ENCODE peak calls at places on chromosomes 6 and 20, in seven cellular contexts. Z is endothelial cell of umbilical vein, V is prostate gland, T is H1, S is GM23338, J is breast epithelium, E is spleen. Y is an unnamed sample.

GRCh38 chr20:45987108-45987780 is 15.2 kb upstream of the ZNF335 start:
- DNase-seq in Z (peak; percentile 64), V (peak; percentile 38), T (peak; percentile 95), S (peak; percentile 92), J (no peak), E (peak; percentile 95), Y (peak; percentile 84)

GRCh38 chr6:79601020-79601609 is 30.0 kb upstream of the SH3BGRL2 start:
- DNase-seq in Z (peak; percentile 49), V (peak; percentile 27), T (no peak), S (no peak), J (no peak), E (no peak), Y (no peak)

GRCh38 chr6:134683783-134684765 is 265.8 kb downstream of the ALDH8A1 start:
- DNase-seq in Z (no peak), V (no peak), T (no peak), S (no peak), J (no peak), E (no peak), Y (no peak)

GRCh38 chr20:61965606-61966491 is 99.8 kb downstream of the TAF4 start:
- DNase-seq in Z (no peak), V (no peak), T (peak; percentile 77), S (peak; percentile 75), J (no peak), E (peak; percentile 54), Y (no peak)

GRCh38 chr6:106377061-106377540 is 16.6 kb downstream of the CRYBG1 start:
- DNase-seq in Z (peak; percentile 84), V (no peak), T (no peak), S (no peak), J (no peak), E (no peak), Y (no peak)

GRCh38 chr6:116902634-116903033 is 25.6 kb downstream of the RFX6 start:
- DNase-seq in Z (no peak), V (no peak), T (no peak), S (no peak), J (no peak), E (no peak), Y (no peak)

GRCh38 chr6:156013155-156013554 is 557.5 kb upstream of the NOX3 start:
- DNase-seq in Z (peak; percentile 50), V (no peak), T (no peak), S (no peak), J (peak; percentile 82), E (no peak), Y (no peak)

GRCh38 chr6:68559052-68559451 is 76.0 kb upstream of the ADGRB3 start:
- DNase-seq in Z (no peak), V (no peak), T (no peak), S (peak; percentile 61), J (no peak), E (no peak), Y (no peak)

GRCh38 chr20:36611625-36612024 is 6.0 kb downstream of the RAB5IF start:
- DNase-seq in Z (no peak), V (no peak), T (no peak), S (no peak), J (no peak), E (no peak), Y (no peak)

GRCh38 chr6:111852704-111853103 is 20.5 kb downstream of the FYN start:
- DNase-seq in Z (no peak), V (no peak), T (no peak), S (no peak), J (no peak), E (no peak), Y (no peak)

GRCh38 chr6:30730611-30731435 is 10.7 kb downstream of the TUBB start:
- DNase-seq in Z (peak; percentile 83), V (peak; percentile 79), T (peak; percentile 87), S (peak; percentile 94), J (peak; percentile 75), E (peak; percentile 93), Y (peak; percentile 91)

GRCh38 chr6:138404666-138405337 is 779 bp downstream of the HEBP2 start:
- DNase-seq in Z (peak; percentile 29), V (peak; percentile 28), T (peak; percentile 64), S (no peak), J (no peak), E (peak; percentile 90), Y (peak; percentile 84)

GRCh38 chr6:56101141-56101553 is 146.2 kb downstream of the COL21A1 start:
- DNase-seq in Z (no peak), V (no peak), T (no peak), S (no peak), J (no peak), E (no peak), Y (no peak)

GRCh38 chr6:163423696-163424095 is 9.2 kb downstream of the QKI start:
- DNase-seq in Z (no peak), V (no peak), T (no peak), S (no peak), J (no peak), E (no peak), Y (no peak)

GRCh38 chr20:43650997-43651525 is 15.9 kb upstream of the MYBL2 start:
- DNase-seq in Z (no peak), V (no peak), T (no peak), S (no peak), J (no peak), E (peak; percentile 6), Y (no peak)

GRCh38 chr20:61371501-61372150 is 119.6 kb downstream of the CDH4 start:
- DNase-seq in Z (no peak), V (no peak), T (no peak), S (no peak), J (no peak), E (peak; percentile 66), Y (no peak)

GRCh38 chr6:75460636-75461035 is 33.0 kb downstream of the FILIP1 start:
- DNase-seq in Z (peak; percentile 52), V (no peak), T (no peak), S (no peak), J (no peak), E (no peak), Y (no peak)

GRCh38 chr6:143174516-143174915 is 113.8 kb downstream of the AIG1 start:
- DNase-seq in Z (no peak), V (no peak), T (no peak), S (no peak), J (no peak), E (no peak), Y (no peak)
- TF ChIP-seq POLR2AphosphoS5 in Z (no peak), V (no peak), T (no peak), S (no peak), J (no peak), E (no peak), Y (no peak)

GRCh38 chr6:37083243-37084138 is 78.0 kb downstream of the FGD2 start:
- DNase-seq in Z (peak; percentile 16), V (peak; percentile 79), T (no peak), S (no peak), J (peak; percentile 83), E (peak; percentile 86), Y (peak; percentile 81)
- TF ChIP-seq POLR2AphosphoS5 in Z (no peak), V (peak; percentile 79), T (no peak), S (no peak), J (peak; percentile 76), E (peak; percentile 78), Y (peak; percentile 86)

DNA sequence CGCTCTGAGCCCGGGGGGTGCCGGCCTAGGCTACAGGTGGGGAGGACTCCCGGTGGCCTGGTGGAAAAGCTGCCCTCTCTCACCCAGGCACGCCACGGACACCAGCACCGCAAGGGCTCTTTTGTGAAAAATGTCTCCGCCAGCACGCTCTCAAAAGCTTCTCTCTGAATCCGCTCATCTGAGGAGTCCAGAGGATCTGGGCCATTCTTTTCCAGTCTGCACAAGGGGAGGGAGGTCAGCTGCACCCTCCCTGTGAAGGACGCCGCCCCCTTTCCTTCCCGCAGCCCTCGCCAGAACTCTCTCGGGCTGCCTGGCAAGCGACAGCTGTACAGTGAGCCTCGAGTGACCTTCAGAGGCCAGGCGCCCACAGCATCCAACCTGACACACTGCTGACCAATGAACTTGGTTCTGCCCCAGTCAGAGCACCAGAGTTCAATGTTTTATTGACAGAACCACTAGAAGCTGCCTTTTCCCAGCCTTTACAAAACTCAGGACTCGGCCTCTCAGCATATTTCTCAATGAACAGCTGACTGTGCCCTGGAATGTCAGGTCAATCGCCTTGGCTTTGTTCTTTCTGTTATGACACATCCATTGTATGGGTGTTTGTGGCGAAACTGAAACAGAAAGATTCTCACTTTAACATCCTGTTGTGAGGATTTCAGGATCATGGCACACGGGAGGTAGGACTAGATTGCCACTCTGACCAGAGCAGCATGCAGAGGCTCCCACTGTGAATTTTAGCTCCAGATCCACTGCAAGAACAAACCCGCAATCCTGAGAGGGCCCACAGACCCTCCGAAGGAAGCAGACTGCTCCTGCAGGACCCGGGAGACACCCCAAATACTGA is 26.7 kb downstream of the SERPINB9 start:
- DNase-seq in Z (peak; percentile 98), V (no peak), T (no peak), S (peak; percentile 70), J (peak; percentile 57), E (peak; percentile 89), Y (peak; percentile 59)
- TF ChIP-seq POLR2AphosphoS5 in Z (peak; percentile 71), V (peak; percentile 40), T (no peak), S (no peak), J (peak; percentile 45), E (peak; percentile 82), Y (peak; percentile 80)

GRCh38 chr6:36196880-36197548 is 470 bp downstream of the BRPF3 start:
- DNase-seq in Z (peak; percentile 98), V (peak; percentile 98), T (peak; percentile 100), S (peak; percentile 100), J (peak; percentile 96), E (peak; percentile 100), Y (peak; percentile 99)
- TF ChIP-seq POLR2AphosphoS5 in Z (peak; percentile 69), V (peak; percentile 70), T (peak; percentile 86), S (peak; percentile 84), J (no peak), E (peak; percentile 76), Y (no peak)

DNA sequence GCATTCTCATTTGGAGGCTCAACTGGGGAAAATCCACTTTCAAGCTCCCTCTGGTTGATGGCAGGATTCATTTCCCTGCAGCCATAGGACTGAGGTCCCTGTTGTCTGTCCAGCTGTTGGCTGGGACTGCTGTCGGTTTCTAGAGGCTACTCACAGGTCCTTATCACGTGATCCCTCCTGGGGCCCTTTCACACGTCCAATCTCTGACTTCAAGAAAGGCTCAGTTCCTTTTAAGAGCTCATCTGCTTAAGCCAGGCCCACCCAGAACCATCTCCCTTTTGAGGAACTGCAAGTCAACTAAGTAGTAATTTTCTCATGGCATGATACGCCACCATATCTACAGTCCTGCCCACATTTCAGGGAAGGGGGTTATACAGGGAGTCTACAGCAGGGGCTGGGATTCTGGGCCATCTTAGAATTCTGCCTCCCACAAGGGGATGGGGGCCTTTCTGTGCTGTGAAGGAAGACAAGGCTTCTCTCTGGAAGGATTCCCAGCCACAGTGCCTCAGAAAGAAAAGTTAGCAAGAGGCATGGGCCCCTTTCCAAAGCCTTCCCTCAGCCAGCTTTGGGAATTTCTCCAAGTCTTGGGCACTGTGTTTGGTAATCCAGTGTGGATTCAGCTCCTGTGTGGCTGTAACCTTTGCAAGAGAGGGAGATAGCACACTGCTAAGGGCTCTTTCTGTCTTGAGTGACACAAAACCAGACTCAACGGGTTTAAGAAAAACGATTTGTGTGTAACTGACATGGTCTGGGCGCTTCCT is 66.4 kb downstream of the CTCFL start:
- DNase-seq in Z (no peak), V (peak; percentile 66), T (no peak), S (no peak), J (peak; percentile 79), E (no peak), Y (no peak)
- TF ChIP-seq POLR2AphosphoS5 in Z (no peak), V (peak; percentile 59), T (no peak), S (no peak), J (no peak), E (no peak), Y (no peak)

Y was measured in upper lobe of left lung.